ENCODE peak calls at places on chromosome 12, in five cellular contexts. One of them, this sample, is unnamed.

GRCh38 chr12:93461503-93461902 is 5.8 kb upstream of the MRPL42 start:
- DNase-seq in CD8-positive, alpha-beta memory T cell: no peak
- DNase-seq in IMR-90: no peak
- DNase-seq in psoas muscle: no peak
- DNase-seq in DND-41: no peak
- DNase-seq in this sample: no peak

GRCh38 chr12:5458229-5459050 is 26.5 kb downstream of the NTF3 start:
- DNase-seq in IMR-90: no peak
- DNase-seq in DND-41: no peak
- DNase-seq in psoas muscle: no peak
- DNase-seq in CD8-positive, alpha-beta memory T cell: no peak
- DNase-seq in this sample: no peak

GRCh38 chr12:9392842-9393241 is 184.6 kb upstream of the PZP start:
- DNase-seq in IMR-90: no peak
- DNase-seq in DND-41: no peak
- DNase-seq in psoas muscle: no peak
- DNase-seq in CD8-positive, alpha-beta memory T cell: no peak
- DNase-seq in this sample: no peak

GRCh38 chr12:123076604-123077297 is 74.1 kb downstream of the PITPNM2 start:
- DNase-seq in psoas muscle: no peak
- DNase-seq in DND-41: no peak
- DNase-seq in IMR-90: no peak
- DNase-seq in CD8-positive, alpha-beta memory T cell: peak; percentile 17
- DNase-seq in this sample: peak; percentile 34

GRCh38 chr12:111532741-111533140 is 66.4 kb downstream of the ATXN2 start:
- DNase-seq in DND-41: no peak
- DNase-seq in IMR-90: no peak
- DNase-seq in CD8-positive, alpha-beta memory T cell: no peak
- DNase-seq in psoas muscle: no peak
- DNase-seq in this sample: no peak

GRCh38 chr12:94954029-94954685 is 49.3 kb downstream of the NDUFA12 start:
- DNase-seq in DND-41: no peak
- DNase-seq in CD8-positive, alpha-beta memory T cell: no peak
- DNase-seq in IMR-90: peak; percentile 6
- DNase-seq in psoas muscle: no peak
- DNase-seq in this sample: peak; percentile 34

GRCh38 chr12:107929436-107929835 is 154.9 kb downstream of the ASCL4 start:
- DNase-seq in IMR-90: peak; percentile 10
- DNase-seq in CD8-positive, alpha-beta memory T cell: no peak
- DNase-seq in psoas muscle: no peak
- DNase-seq in DND-41: no peak
- DNase-seq in this sample: no peak

GRCh38 chr12:108308432-108308831 is 30.7 kb downstream of the CMKLR1 start:
- DNase-seq in DND-41: no peak
- DNase-seq in CD8-positive, alpha-beta memory T cell: no peak
- DNase-seq in IMR-90: no peak
- DNase-seq in psoas muscle: no peak
- DNase-seq in this sample: no peak

GRCh38 chr12:67358686-67359374 is 89.7 kb downstream of the CAND1 start:
- DNase-seq in DND-41: peak; percentile 66
- DNase-seq in IMR-90: peak; percentile 83
- DNase-seq in psoas muscle: no peak
- DNase-seq in CD8-positive, alpha-beta memory T cell: no peak
- DNase-seq in this sample: no peak

GRCh38 chr12:84986586-84986985 is 49.5 kb downstream of the TSPAN19 start:
- DNase-seq in IMR-90: peak; percentile 16
- DNase-seq in CD8-positive, alpha-beta memory T cell: no peak
- DNase-seq in psoas muscle: no peak
- DNase-seq in DND-41: no peak
- DNase-seq in this sample: no peak

GRCh38 chr12:52063081-52063985 is 6.4 kb upstream of the ATG101 start:
- DNase-seq in IMR-90: no peak
- DNase-seq in DND-41: no peak
- DNase-seq in psoas muscle: peak; percentile 86
- DNase-seq in CD8-positive, alpha-beta memory T cell: no peak
- DNase-seq in this sample: no peak

GRCh38 chr12:21697829-21698630 is 40.4 kb upstream of the LDHB start:
- DNase-seq in CD8-positive, alpha-beta memory T cell: no peak
- DNase-seq in IMR-90: peak; percentile 48
- DNase-seq in psoas muscle: no peak
- DNase-seq in DND-41: no peak
- DNase-seq in this sample: no peak

GRCh38 chr12:26153421-26154154 is 28.8 kb upstream of the BHLHE41 start:
- DNase-seq in IMR-90: peak; percentile 97
- DNase-seq in psoas muscle: no peak
- DNase-seq in CD8-positive, alpha-beta memory T cell: no peak
- DNase-seq in DND-41: no peak
- DNase-seq in this sample: peak; percentile 21

GRCh38 chr12:47651368-47652254 is 54.2 kb downstream of the RPAP3 start:
- DNase-seq in CD8-positive, alpha-beta memory T cell: peak; percentile 16
- DNase-seq in psoas muscle: peak; percentile 62
- DNase-seq in DND-41: peak; percentile 49
- DNase-seq in IMR-90: peak; percentile 66
- DNase-seq in this sample: peak; percentile 32

GRCh38 chr12:53965251-53966069 is 7.5 kb upstream of the HOXC11 start:
- DNase-seq in DND-41: no peak
- DNase-seq in CD8-positive, alpha-beta memory T cell: no peak
- DNase-seq in psoas muscle: peak; percentile 49
- DNase-seq in IMR-90: no peak
- DNase-seq in this sample: no peak

GRCh38 chr12:122909442-122910288 is 13.7 kb upstream of the VPS37B start:
- DNase-seq in IMR-90: no peak
- DNase-seq in DND-41: no peak
- DNase-seq in CD8-positive, alpha-beta memory T cell: no peak
- DNase-seq in psoas muscle: no peak
- DNase-seq in this sample: no peak

GRCh38 chr12:65918057-65918456 is 93.8 kb downstream of the HMGA2 start:
- DNase-seq in DND-41: no peak
- DNase-seq in psoas muscle: no peak
- DNase-seq in CD8-positive, alpha-beta memory T cell: no peak
- DNase-seq in IMR-90: no peak
- DNase-seq in this sample: no peak

GRCh38 chr12:26870491-26871419 is 37.8 kb upstream of the ITPR2 start:
- DNase-seq in DND-41: peak; percentile 76
- DNase-seq in psoas muscle: peak; percentile 63
- DNase-seq in CD8-positive, alpha-beta memory T cell: no peak
- DNase-seq in IMR-90: peak; percentile 57
- DNase-seq in this sample: no peak

GRCh38 chr12:76030378-76031080 is 1.0 kb downstream of the PHLDA1 start:
- DNase-seq in DND-41: peak; percentile 57
- DNase-seq in CD8-positive, alpha-beta memory T cell: peak; percentile 31
- DNase-seq in psoas muscle: peak; percentile 63
- DNase-seq in IMR-90: peak; percentile 52
- DNase-seq in this sample: peak; percentile 39

DNA sequence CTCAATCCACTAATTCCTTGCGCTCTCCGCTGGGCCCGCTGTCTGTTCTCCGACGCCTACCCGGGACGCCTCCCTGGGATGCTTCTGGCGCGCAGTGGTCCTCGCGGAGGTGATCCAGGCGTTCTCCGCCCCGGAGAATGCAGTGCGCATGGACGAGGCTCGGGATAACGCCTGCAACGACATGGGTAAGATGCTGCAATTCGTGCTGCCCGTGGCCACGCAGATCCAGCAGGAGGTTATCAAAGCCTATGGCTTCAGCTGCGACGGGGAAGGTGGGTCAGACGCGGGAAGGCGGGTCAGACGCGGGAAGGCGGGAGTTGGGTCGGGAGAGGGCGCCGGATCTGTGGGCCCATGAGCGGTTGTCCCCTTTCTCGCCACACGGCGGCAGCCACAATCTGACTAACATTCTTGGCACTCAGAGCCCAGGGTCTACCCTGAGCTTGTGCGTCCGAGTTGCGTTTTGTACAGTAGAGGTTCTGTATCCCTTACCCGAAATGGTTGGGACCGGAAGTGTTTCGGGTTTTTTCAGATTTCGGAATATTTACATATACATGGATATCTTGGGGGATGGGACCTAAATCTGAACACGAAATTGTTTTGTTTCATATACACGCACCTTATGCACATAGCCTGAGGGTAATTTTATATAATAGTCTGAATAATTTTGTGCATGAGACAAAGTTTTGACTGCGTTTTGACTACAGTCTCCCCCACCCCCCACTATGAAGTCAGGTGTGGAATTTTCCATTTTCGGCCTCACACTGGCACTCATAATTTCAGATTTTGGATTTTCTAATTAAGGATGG is 762 bp downstream of the C12orf57 start:
- DNase-seq in IMR-90: peak; percentile 92
- DNase-seq in psoas muscle: peak; percentile 97
- DNase-seq in CD8-positive, alpha-beta memory T cell: peak; percentile 82
- DNase-seq in DND-41: peak; percentile 93
- DNase-seq in this sample: peak; percentile 83
- H3K4me1 ChIP-seq in IMR-90: peaks cover 5% of the 10 kb centered on the region
- H3K4me1 ChIP-seq in psoas muscle: peaks cover 22% of the 10 kb centered on the region
- H3K4me1 ChIP-seq in CD8-positive, alpha-beta memory T cell: peaks cover 58% of the 10 kb centered on the region
- H3K4me1 ChIP-seq in DND-41: peaks cover 40% of the 10 kb centered on the region
- H3K4me1 ChIP-seq in this sample: peaks cover 30% of the 10 kb centered on the region

DNA sequence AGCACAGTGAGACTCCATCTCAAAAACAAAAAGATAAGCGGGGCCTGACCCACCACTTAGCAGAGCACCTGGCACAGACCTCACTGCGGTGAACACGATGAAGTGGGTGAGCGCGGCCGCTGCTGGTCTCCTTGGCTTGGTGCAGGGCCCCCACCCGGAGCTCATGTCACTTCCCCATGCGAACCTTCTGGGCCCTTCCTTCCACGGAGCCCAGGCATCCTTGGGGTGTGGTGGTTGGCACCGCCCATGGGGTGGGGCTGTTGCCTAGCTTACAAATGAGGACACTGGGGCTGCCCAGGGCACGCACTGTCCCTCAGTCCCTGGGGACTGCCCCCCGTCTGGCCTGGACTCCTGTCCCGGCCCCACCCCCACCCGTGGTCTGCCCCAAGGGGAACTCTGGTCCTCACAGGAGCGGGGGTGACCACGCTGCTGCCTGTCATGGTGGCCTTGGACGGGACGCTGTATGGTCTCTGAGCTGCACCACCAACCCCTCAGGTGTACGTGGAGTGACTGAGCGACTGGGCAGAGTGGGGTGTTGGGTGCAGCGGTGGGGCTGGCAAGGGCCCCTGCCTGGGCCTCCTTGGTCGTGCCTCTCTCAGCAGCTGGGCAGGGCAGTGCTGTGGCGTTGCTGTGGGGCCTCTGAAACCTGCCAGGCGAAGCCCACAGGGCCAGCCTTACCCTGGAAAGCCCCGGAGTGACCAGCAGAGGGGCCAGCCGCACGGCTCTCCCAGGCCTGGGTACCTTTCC is 15.3 kb downstream of the FBRSL1 start:
- DNase-seq in IMR-90: no peak
- DNase-seq in DND-41: no peak
- DNase-seq in psoas muscle: peak; percentile 77
- DNase-seq in CD8-positive, alpha-beta memory T cell: no peak
- DNase-seq in this sample: no peak
- H3K4me1 ChIP-seq in IMR-90: peaks cover 18% of the 10 kb centered on the region
- H3K4me1 ChIP-seq in DND-41: no peaks in the 10 kb centered on the region
- H3K4me1 ChIP-seq in psoas muscle: peaks cover 70% of the 10 kb centered on the region
- H3K4me1 ChIP-seq in CD8-positive, alpha-beta memory T cell: peaks cover 53% of the 10 kb centered on the region
- H3K4me1 ChIP-seq in this sample: peaks cover 68% of the 10 kb centered on the region

GRCh38 chr12:99393763-99394162 is 253.8 kb upstream of the GARIN6 start:
- DNase-seq in IMR-90: no peak
- DNase-seq in CD8-positive, alpha-beta memory T cell: no peak
- DNase-seq in psoas muscle: no peak
- DNase-seq in DND-41: no peak
- DNase-seq in this sample: no peak
- H3K4me1 ChIP-seq in IMR-90: no peaks in the 10 kb centered on the region
- H3K4me1 ChIP-seq in CD8-positive, alpha-beta memory T cell: no peaks in the 10 kb centered on the region
- H3K4me1 ChIP-seq in psoas muscle: no peaks in the 10 kb centered on the region
- H3K4me1 ChIP-seq in DND-41: no peaks in the 10 kb centered on the region
- H3K4me1 ChIP-seq in this sample: no peaks in the 10 kb centered on the region

GRCh38 chr12:179131-179884 is 34.6 kb downstream of the SLC6A12 start:
- DNase-seq in IMR-90: no peak
- DNase-seq in CD8-positive, alpha-beta memory T cell: no peak
- DNase-seq in psoas muscle: no peak
- DNase-seq in DND-41: no peak
- DNase-seq in this sample: no peak

GRCh38 chr12:177980-178714 is 35.8 kb downstream of the SLC6A12 start:
- DNase-seq in IMR-90: no peak
- DNase-seq in psoas muscle: no peak
- DNase-seq in CD8-positive, alpha-beta memory T cell: no peak
- DNase-seq in DND-41: no peak
- DNase-seq in this sample: no peak

GRCh38 chr12:177336-177979 is 36.5 kb downstream of the SLC6A12 start:
- DNase-seq in CD8-positive, alpha-beta memory T cell: no peak
- DNase-seq in IMR-90: no peak
- DNase-seq in psoas muscle: no peak
- DNase-seq in DND-41: no peak
- DNase-seq in this sample: no peak

GRCh38 chr12:179885-180284 is 34.1 kb downstream of the SLC6A12 start:
- DNase-seq in psoas muscle: no peak
- DNase-seq in DND-41: no peak
- DNase-seq in IMR-90: no peak
- DNase-seq in CD8-positive, alpha-beta memory T cell: no peak
- DNase-seq in this sample: no peak

GRCh38 chr12:178715-179109 is 35.2 kb downstream of the SLC6A12 start:
- DNase-seq in psoas muscle: no peak
- DNase-seq in IMR-90: no peak
- DNase-seq in DND-41: no peak
- DNase-seq in CD8-positive, alpha-beta memory T cell: no peak
- DNase-seq in this sample: no peak
- H3K4me1 ChIP-seq in psoas muscle: peaks cover 9% of the 10 kb centered on the region
- H3K4me1 ChIP-seq in IMR-90: peaks cover 29% of the 10 kb centered on the region
- H3K4me1 ChIP-seq in DND-41: no peaks in the 10 kb centered on the region
- H3K4me1 ChIP-seq in CD8-positive, alpha-beta memory T cell: no peaks in the 10 kb centered on the region
- H3K4me1 ChIP-seq in this sample: peaks cover 41% of the 10 kb centered on the region

DNA sequence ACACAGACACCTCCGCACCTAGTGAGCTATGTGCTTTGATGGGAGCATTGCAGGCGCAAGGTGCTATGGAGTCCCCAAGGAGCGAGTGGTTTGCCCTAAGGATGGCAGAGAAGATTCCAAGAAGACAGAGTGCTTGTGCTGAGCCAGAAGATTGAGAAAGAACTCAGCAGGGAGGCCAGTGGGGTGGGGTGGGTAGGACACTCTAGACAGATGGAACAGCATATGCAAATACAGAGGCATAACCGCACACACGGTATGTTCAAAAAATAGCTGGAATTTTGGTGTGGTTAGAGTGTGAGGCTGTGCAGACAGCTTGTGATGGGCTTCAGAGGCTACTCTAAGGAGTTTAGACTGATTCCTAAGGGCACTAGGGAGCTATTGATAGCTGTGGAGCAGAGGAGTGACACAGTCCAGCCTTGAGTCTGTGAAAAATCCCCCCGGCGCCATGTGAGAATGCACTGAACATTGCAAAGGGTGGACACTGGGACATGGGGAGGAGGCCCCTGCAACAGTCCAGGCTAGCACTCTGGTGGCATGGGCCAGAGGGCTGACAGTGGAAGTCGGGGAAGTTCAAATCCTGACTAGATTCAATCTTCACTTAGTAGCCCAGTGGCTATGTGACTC is 11.9 kb downstream of the DTX1 start:
- DNase-seq in DND-41: no peak
- DNase-seq in psoas muscle: no peak
- DNase-seq in CD8-positive, alpha-beta memory T cell: no peak
- DNase-seq in IMR-90: no peak
- DNase-seq in this sample: no peak
- H3K4me1 ChIP-seq in DND-41: peaks cover 99% of the 10 kb centered on the region
- H3K4me1 ChIP-seq in psoas muscle: no peaks in the 10 kb centered on the region
- H3K4me1 ChIP-seq in CD8-positive, alpha-beta memory T cell: peaks cover 15% of the 10 kb centered on the region
- H3K4me1 ChIP-seq in IMR-90: no peaks in the 10 kb centered on the region
- H3K4me1 ChIP-seq in this sample: no peaks in the 10 kb centered on the region

GRCh38 chr12:116164263-116164817 is 113.2 kb downstream of the MED13L start:
- DNase-seq in DND-41: no peak
- DNase-seq in IMR-90: peak; percentile 11
- DNase-seq in CD8-positive, alpha-beta memory T cell: no peak
- DNase-seq in psoas muscle: no peak
- DNase-seq in this sample: no peak
- H3K4me1 ChIP-seq in DND-41: no peaks in the 10 kb centered on the region
- H3K4me1 ChIP-seq in IMR-90: peaks cover 15% of the 10 kb centered on the region
- H3K4me1 ChIP-seq in CD8-positive, alpha-beta memory T cell: peaks cover 37% of the 10 kb centered on the region
- H3K4me1 ChIP-seq in psoas muscle: peaks cover 83% of the 10 kb centered on the region
- H3K4me1 ChIP-seq in this sample: peaks cover 90% of the 10 kb centered on the region

This sample was measured in gastrocnemius medialis.